ENCODE peak calls at places on chromosome 12, in nine cellular contexts. A, C, D, Q, E, L, Y, U and V are unnamed samples.

GRCh38 chr12:119372540-119372939 is 38.0 kb downstream of the CCDC60 start:
- DNase-seq in Q (no peak), E (no peak), L (no peak), U (no peak), A (peak), Y (no peak), D (no peak), C (no peak), V (no peak)

GRCh38 chr12:78146365-78146772 is 315.7 kb downstream of the NAV3 start:
- DNase-seq in L (no peak), E (peak), U (no peak), C (no peak), D (no peak), Q (no peak), Y (no peak), A (no peak), V (no peak)

GRCh38 chr12:24705741-24706358 is 243.1 kb downstream of the BCAT1 start:
- DNase-seq in L (no peak), E (no peak), Y (no peak), D (no peak), U (no peak), Q (no peak), A (no peak), C (peak), V (no peak)

GRCh38 chr12:5773550-5773949 is 171.5 kb downstream of the ANO2 start:
- DNase-seq in E (no peak), C (no peak), D (no peak), A (no peak), Q (no peak), U (no peak), Y (no peak), L (no peak), V (no peak)

GRCh38 chr12:131050463-131051154 is 96.9 kb downstream of the ADGRD1 start:
- DNase-seq in D (no peak), E (no peak), Y (no peak), Q (no peak), C (no peak), A (no peak), L (no peak), U (no peak), V (no peak)

GRCh38 chr12:117155278-117156060 is 34.8 kb downstream of the FBXO21 start:
- DNase-seq in A (peak), C (no peak), L (peak), Q (no peak), E (peak), U (peak), D (peak), Y (peak), V (no peak)

GRCh38 chr12:92049403-92049802 is 96.2 kb downstream of the BTG1 start:
- DNase-seq in Y (no peak), C (peak), Q (no peak), A (no peak), E (no peak), U (no peak), L (no peak), D (no peak), V (no peak)

GRCh38 chr12:10220398-10221077 is 7.9 kb downstream of the GABARAPL1 start:
- DNase-seq in D (no peak), Y (no peak), U (peak), C (no peak), L (no peak), A (peak), Q (no peak), E (no peak), V (peak)

GRCh38 chr12:29428630-29429029 is 47.7 kb upstream of the ERGIC2 start:
- DNase-seq in E (no peak), A (no peak), L (no peak), Q (no peak), U (no peak), D (no peak), C (peak), Y (no peak), V (no peak)

GRCh38 chr12:129662184-129662583 is 241.6 kb downstream of the TMEM132D start:
- DNase-seq in Q (no peak), D (no peak), U (no peak), L (no peak), Y (no peak), E (no peak), C (no peak), A (no peak), V (no peak)

GRCh38 chr12:48197549-48197966 is 5.5 kb downstream of the OR10AD1 start:
- DNase-seq in C (peak), A (no peak), Y (no peak), U (no peak), Q (no peak), L (no peak), D (no peak), E (no peak), V (no peak)

GRCh38 chr12:127991408-127991940 is 275.5 kb upstream of the TMEM132C start:
- DNase-seq in A (no peak), D (no peak), C (no peak), Y (no peak), E (no peak), L (no peak), Q (no peak), U (no peak), V (no peak)

DNA sequence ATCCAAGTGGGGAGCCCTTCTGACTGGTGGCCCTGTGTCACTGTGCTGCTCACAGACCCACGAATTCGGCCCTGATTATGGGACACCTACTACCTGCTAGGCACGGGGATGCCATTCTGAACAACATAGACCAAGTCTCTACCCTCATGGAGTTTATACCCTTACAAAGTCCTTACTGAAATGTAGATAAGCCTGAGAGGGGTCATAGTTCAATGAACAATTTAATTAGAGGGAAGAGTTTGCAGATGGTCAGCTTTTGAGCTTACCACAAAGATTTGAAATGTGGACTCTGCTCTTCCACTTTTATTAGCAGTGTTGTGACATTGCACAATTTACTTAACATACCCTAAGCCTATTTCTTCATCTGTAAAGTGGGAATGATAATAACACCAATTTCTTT is 161.1 kb downstream of the MYRFL start:
- DNase-seq in L (no peak), U (no peak), A (no peak), E (no peak), Q (no peak), Y (no peak), D (no peak), C (no peak), V (no peak)
- H3K27ac ChIP-seq in L (no peak), U (no peak), A (no peak), E (no peak), Q (no peak), Y (no peak), D (no peak), C (no peak), V (no peak)

GRCh38 chr12:75690556-75690955 is 179.1 kb upstream of the KRR1 start:
- DNase-seq in Q (no peak), D (no peak), U (no peak), Y (no peak), E (no peak), L (no peak), A (no peak), C (no peak), V (no peak)

GRCh38 chr12:75698052-75698451 is 186.6 kb upstream of the KRR1 start:
- DNase-seq in D (no peak), E (no peak), Q (no peak), A (no peak), Y (no peak), U (no peak), C (no peak), L (no peak), V (no peak)

GRCh38 chr12:75694891-75695290 is 183.5 kb upstream of the KRR1 start:
- DNase-seq in E (no peak), L (no peak), D (no peak), A (no peak), Y (no peak), Q (no peak), C (no peak), U (no peak), V (no peak)

DNA sequence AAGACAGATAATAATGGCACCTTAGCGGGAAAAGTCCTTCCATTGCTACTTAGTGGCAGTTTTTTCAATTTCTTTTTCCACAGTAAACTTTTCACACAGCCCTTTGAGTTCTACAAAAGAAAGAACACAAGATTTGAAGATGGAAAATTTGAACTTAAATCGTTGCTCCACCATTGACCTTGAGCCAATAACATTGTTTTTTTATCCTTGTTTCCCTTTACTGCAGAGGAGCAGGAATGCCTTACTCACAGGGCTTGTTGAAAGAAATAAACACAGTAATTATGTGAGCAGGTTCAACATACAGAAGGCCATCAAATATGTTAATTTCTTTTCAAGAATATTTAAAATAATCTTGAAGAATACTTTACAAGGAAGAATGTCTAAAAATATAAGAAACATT is 181.5 kb upstream of the KRR1 start:
- DNase-seq in L (no peak), D (no peak), Q (no peak), C (no peak), A (no peak), E (no peak), Y (no peak), U (no peak), V (no peak)
- H3K27ac ChIP-seq in L (no peak), D (no peak), Q (no peak), C (no peak), A (no peak), E (no peak), Y (no peak), U (no peak), V (no peak)

GRCh38 chr12:114240288-114240687 is 165.7 kb downstream of the TBX5 start:
- DNase-seq in U (no peak), A (no peak), Q (no peak), Y (no peak), D (no peak), L (no peak), E (no peak), C (no peak), V (no peak)
- H3K27ac ChIP-seq in U (no peak), A (no peak), Q (no peak), Y (no peak), D (no peak), L (no peak), E (no peak), C (no peak), V (no peak)

GRCh38 chr12:123421314-123421713 is 15.2 kb downstream of the RILPL2 start:
- DNase-seq in Y (no peak), A (no peak), L (no peak), C (no peak), E (no peak), Q (no peak), D (no peak), U (no peak), V (no peak)

GRCh38 chr12:123431951-123432886 is 4.3 kb downstream of the RILPL2 start:
- DNase-seq in Y (peak), Q (no peak), A (no peak), E (no peak), C (no peak), D (no peak), L (no peak), U (no peak), V (no peak)

DNA sequence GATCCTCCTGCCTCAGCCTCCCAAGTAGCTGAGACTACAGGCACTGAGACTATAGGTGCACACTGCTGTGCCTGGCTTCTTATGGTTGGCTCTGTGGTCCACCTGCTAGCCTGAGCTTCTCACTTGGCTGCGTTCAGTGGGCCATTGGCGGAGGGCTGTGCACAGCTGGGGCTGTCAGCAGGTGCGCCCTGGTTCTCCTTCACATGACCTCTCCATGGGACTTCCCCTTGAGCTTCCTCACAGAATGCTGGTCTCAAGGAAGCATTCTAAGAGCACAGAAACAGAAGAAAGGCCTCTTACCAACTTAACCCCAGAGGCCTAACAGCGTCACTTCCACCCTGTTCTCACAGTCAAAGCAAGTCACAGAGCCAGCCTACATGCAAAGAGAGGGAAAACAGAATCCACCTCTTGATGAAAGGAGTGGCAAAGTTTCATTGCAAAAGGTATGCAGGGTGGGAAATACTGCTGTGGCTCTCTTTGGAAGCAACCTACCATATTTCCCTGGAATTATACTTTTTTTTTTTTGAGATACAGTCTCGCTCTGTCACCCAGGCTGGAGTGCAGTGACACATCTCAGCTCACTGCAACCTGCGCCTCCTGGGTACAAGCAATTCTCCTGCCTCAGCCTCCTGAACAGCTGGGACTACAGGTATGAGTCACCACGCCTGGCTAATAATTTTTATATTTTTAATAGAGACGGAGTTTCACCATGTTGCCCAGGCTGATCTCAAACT is 9.3 kb downstream of the RILPL2 start:
- DNase-seq in E (no peak), C (peak), U (no peak), A (no peak), Y (peak), L (no peak), D (no peak), Q (no peak), V (no peak)
- H3K27ac ChIP-seq in E (no peak), C (peak), U (no peak), A (no peak), Y (peak), L (peak), D (peak), Q (no peak), V (no peak)

DNA sequence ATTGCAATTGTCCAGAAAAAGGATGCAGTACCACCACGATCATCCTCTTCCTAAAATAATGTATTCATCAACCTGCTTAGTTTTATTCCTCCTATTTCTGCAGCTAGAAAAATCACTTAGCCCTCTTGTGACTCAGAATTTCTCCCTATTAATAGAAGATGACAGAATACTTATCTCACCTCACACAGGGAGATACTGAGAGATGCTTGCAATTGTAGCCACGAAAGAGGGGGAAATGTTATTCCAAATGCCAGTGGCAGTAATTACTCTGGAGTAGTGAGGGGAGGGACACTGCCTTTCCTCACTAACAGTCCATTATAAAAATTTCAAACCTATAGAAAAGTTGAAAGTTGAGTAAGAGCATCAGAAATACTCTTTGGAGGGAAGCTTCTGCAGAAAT is 11.8 kb upstream of the DUSP6 start:
- DNase-seq in A (no peak), L (no peak), U (no peak), Q (no peak), C (no peak), Y (no peak), D (no peak), E (no peak), V (no peak)
- H3K27ac ChIP-seq in A (no peak), L (no peak), U (no peak), Q (no peak), C (no peak), Y (no peak), D (no peak), E (no peak), V (no peak)

DNA sequence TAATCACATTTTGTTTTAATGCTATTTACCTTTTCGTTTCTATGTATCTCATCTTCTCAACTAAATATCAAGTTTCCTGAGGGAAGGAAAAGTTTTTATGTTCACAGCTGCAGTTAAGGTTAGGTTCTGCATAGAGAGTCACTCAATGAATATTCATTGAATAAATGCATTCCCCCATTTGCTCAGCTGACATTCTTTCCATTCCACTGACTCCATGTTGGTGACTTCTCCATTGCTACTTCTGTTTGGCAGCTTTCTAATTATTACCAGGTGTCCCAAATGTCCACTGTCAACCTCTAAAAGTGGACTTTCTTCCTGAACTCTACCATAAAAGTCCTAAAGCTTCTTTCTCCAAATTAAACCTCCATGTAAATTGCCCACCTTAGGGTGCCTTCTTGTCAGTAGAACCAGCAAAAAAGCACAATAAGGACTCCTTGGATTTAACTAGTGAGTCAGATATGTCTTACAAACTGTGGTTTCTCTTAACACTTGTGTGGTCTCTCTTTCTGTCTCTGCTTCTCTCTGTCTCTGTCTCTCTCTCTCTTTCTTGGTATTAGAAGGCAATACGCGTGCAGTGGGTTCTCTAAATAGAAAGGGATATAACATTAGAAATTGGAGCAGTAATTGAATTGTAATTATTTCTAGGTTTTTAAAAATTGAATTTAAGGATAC is 85.9 kb downstream of the TMEM117 start:
- DNase-seq in U (no peak), C (no peak), Q (no peak), D (no peak), Y (no peak), L (no peak), E (no peak), A (no peak), V (no peak)
- H3K27ac ChIP-seq in U (no peak), C (no peak), Q (no peak), D (no peak), Y (no peak), L (no peak), E (no peak), A (no peak), V (no peak)

GRCh38 chr12:52010152-52010622 is 3.4 kb downstream of the TAMALIN start:
- DNase-seq in L (no peak), Y (no peak), U (peak), D (no peak), Q (no peak), A (peak), C (no peak), E (peak), V (peak)
- H3K27ac ChIP-seq in L (no peak), Y (peak), U (peak), D (no peak), Q (peak), A (peak), C (no peak), E (peak), V (peak)

GRCh38 chr12:41709012-41709411 is 435.7 kb downstream of the GXYLT1 start:
- DNase-seq in C (no peak), E (no peak), A (no peak), U (no peak), Y (no peak), Q (no peak), L (no peak), D (no peak), V (no peak)
- H3K27ac ChIP-seq in C (no peak), E (no peak), A (no peak), U (no peak), Y (no peak), Q (no peak), L (no peak), D (no peak), V (no peak)

GRCh38 chr12:75661927-75662326 is 150.5 kb upstream of the KRR1 start:
- DNase-seq in A (no peak), C (no peak), U (no peak), Q (no peak), E (no peak), L (no peak), D (no peak), Y (no peak), V (no peak)
- H3K27ac ChIP-seq in A (no peak), C (no peak), U (no peak), Q (no peak), E (no peak), L (no peak), D (no peak), Y (no peak), V (no peak)